ENCODE peak calls at places on chromosomes 4 and X, in seven cellular contexts. One of them, this sample, is unnamed.

GRCh38 chrX:154748712-154749339 is 2.1 kb downstream of the GAB3 start:
- DNase-seq in activated naive CD8-positive, alpha-beta T cell treated with anti-CD3 and anti-CD28 coated beads, Interleukin-2, amount 50 U/mL, for 24 hours: no peak
- DNase-seq in NCI-H345: peak
- DNase-seq in sigmoid colon: peak
- DNase-seq in AG09309: no peak
- DNase-seq in progenitor cell of endocrine pancreas: no peak
- DNase-seq in omental fat pad: no peak
- DNase-seq in this sample: no peak

GRCh38 chrX:63743596-63743995 is 41.4 kb downstream of the ARHGEF9 start:
- DNase-seq in activated naive CD8-positive, alpha-beta T cell treated with anti-CD3 and anti-CD28 coated beads, Interleukin-2, amount 50 U/mL, for 24 hours: no peak
- DNase-seq in NCI-H345: no peak
- DNase-seq in sigmoid colon: no peak
- DNase-seq in AG09309: no peak
- DNase-seq in progenitor cell of endocrine pancreas: no peak
- DNase-seq in omental fat pad: no peak
- DNase-seq in this sample: no peak

GRCh38 chr4:68162196-68162595 is 32.5 kb upstream of the TMPRSS11F start:
- DNase-seq in activated naive CD8-positive, alpha-beta T cell treated with anti-CD3 and anti-CD28 coated beads, Interleukin-2, amount 50 U/mL, for 24 hours: no peak
- DNase-seq in NCI-H345: no peak
- DNase-seq in sigmoid colon: no peak
- DNase-seq in AG09309: no peak
- DNase-seq in progenitor cell of endocrine pancreas: no peak
- DNase-seq in omental fat pad: no peak
- DNase-seq in this sample: no peak

GRCh38 chr4:155481150-155481549 is 104.4 kb upstream of the MAP9 start:
- DNase-seq in activated naive CD8-positive, alpha-beta T cell treated with anti-CD3 and anti-CD28 coated beads, Interleukin-2, amount 50 U/mL, for 24 hours: no peak
- DNase-seq in NCI-H345: no peak
- DNase-seq in sigmoid colon: no peak
- DNase-seq in AG09309: no peak
- DNase-seq in progenitor cell of endocrine pancreas: no peak
- DNase-seq in omental fat pad: no peak
- DNase-seq in this sample: no peak

GRCh38 chrX:40530471-40530870 is 50.3 kb upstream of the ATP6AP2 start:
- DNase-seq in activated naive CD8-positive, alpha-beta T cell treated with anti-CD3 and anti-CD28 coated beads, Interleukin-2, amount 50 U/mL, for 24 hours: no peak
- DNase-seq in NCI-H345: no peak
- DNase-seq in sigmoid colon: no peak
- DNase-seq in AG09309: no peak
- DNase-seq in progenitor cell of endocrine pancreas: no peak
- DNase-seq in omental fat pad: no peak
- DNase-seq in this sample: no peak

GRCh38 chr4:140102406-140102805 is 51.6 kb downstream of the MAML3 start:
- DNase-seq in activated naive CD8-positive, alpha-beta T cell treated with anti-CD3 and anti-CD28 coated beads, Interleukin-2, amount 50 U/mL, for 24 hours: no peak
- DNase-seq in NCI-H345: no peak
- DNase-seq in sigmoid colon: no peak
- DNase-seq in AG09309: no peak
- DNase-seq in progenitor cell of endocrine pancreas: no peak
- DNase-seq in omental fat pad: no peak
- DNase-seq in this sample: no peak

GRCh38 chrX:33178690-33179089 is 32.7 kb downstream of the DMD start:
- DNase-seq in activated naive CD8-positive, alpha-beta T cell treated with anti-CD3 and anti-CD28 coated beads, Interleukin-2, amount 50 U/mL, for 24 hours: no peak
- DNase-seq in NCI-H345: no peak
- DNase-seq in sigmoid colon: no peak
- DNase-seq in AG09309: no peak
- DNase-seq in progenitor cell of endocrine pancreas: no peak
- DNase-seq in omental fat pad: no peak
- DNase-seq in this sample: no peak

GRCh38 chr4:105992641-105993305 is 97.5 kb downstream of the NPNT start:
- DNase-seq in activated naive CD8-positive, alpha-beta T cell treated with anti-CD3 and anti-CD28 coated beads, Interleukin-2, amount 50 U/mL, for 24 hours: no peak
- DNase-seq in NCI-H345: no peak
- DNase-seq in sigmoid colon: no peak
- DNase-seq in AG09309: no peak
- DNase-seq in progenitor cell of endocrine pancreas: no peak
- DNase-seq in omental fat pad: no peak
- DNase-seq in this sample: no peak

GRCh38 chrX:54818221-54818620 is 10.7 kb downstream of the MAGED2 start:
- DNase-seq in activated naive CD8-positive, alpha-beta T cell treated with anti-CD3 and anti-CD28 coated beads, Interleukin-2, amount 50 U/mL, for 24 hours: no peak
- DNase-seq in NCI-H345: no peak
- DNase-seq in sigmoid colon: no peak
- DNase-seq in AG09309: no peak
- DNase-seq in progenitor cell of endocrine pancreas: no peak
- DNase-seq in omental fat pad: no peak
- DNase-seq in this sample: peak

GRCh38 chr4:23368081-23368697 is 521.7 kb downstream of the PPARGC1A start:
- DNase-seq in activated naive CD8-positive, alpha-beta T cell treated with anti-CD3 and anti-CD28 coated beads, Interleukin-2, amount 50 U/mL, for 24 hours: no peak
- DNase-seq in NCI-H345: peak
- DNase-seq in sigmoid colon: no peak
- DNase-seq in AG09309: no peak
- DNase-seq in progenitor cell of endocrine pancreas: no peak
- DNase-seq in omental fat pad: no peak
- DNase-seq in this sample: no peak

GRCh38 chrX:96843566-96843965 is 40.1 kb upstream of the RPA4 start:
- DNase-seq in activated naive CD8-positive, alpha-beta T cell treated with anti-CD3 and anti-CD28 coated beads, Interleukin-2, amount 50 U/mL, for 24 hours: no peak
- DNase-seq in NCI-H345: no peak
- DNase-seq in sigmoid colon: no peak
- DNase-seq in AG09309: no peak
- DNase-seq in progenitor cell of endocrine pancreas: no peak
- DNase-seq in omental fat pad: no peak
- DNase-seq in this sample: no peak

GRCh38 chrX:133638285-133638684 is 223.0 kb upstream of the GPC4 start:
- DNase-seq in activated naive CD8-positive, alpha-beta T cell treated with anti-CD3 and anti-CD28 coated beads, Interleukin-2, amount 50 U/mL, for 24 hours: no peak
- DNase-seq in NCI-H345: no peak
- DNase-seq in sigmoid colon: no peak
- DNase-seq in AG09309: no peak
- DNase-seq in progenitor cell of endocrine pancreas: no peak
- DNase-seq in omental fat pad: no peak
- DNase-seq in this sample: no peak

GRCh38 chrX:13029831-13030771 is 14.3 kb downstream of the FAM9C start:
- DNase-seq in activated naive CD8-positive, alpha-beta T cell treated with anti-CD3 and anti-CD28 coated beads, Interleukin-2, amount 50 U/mL, for 24 hours: no peak
- DNase-seq in NCI-H345: no peak
- DNase-seq in sigmoid colon: no peak
- DNase-seq in AG09309: no peak
- DNase-seq in progenitor cell of endocrine pancreas: no peak
- DNase-seq in omental fat pad: no peak
- DNase-seq in this sample: no peak

GRCh38 chrX:103480526-103480925 is 38.8 kb downstream of the RAB40A start:
- DNase-seq in activated naive CD8-positive, alpha-beta T cell treated with anti-CD3 and anti-CD28 coated beads, Interleukin-2, amount 50 U/mL, for 24 hours: no peak
- DNase-seq in NCI-H345: no peak
- DNase-seq in sigmoid colon: no peak
- DNase-seq in AG09309: no peak
- DNase-seq in progenitor cell of endocrine pancreas: no peak
- DNase-seq in omental fat pad: no peak
- DNase-seq in this sample: no peak

GRCh38 chr4:5079581-5079980 is 28.3 kb downstream of the STK32B start:
- DNase-seq in activated naive CD8-positive, alpha-beta T cell treated with anti-CD3 and anti-CD28 coated beads, Interleukin-2, amount 50 U/mL, for 24 hours: no peak
- DNase-seq in NCI-H345: peak
- DNase-seq in sigmoid colon: no peak
- DNase-seq in AG09309: no peak
- DNase-seq in progenitor cell of endocrine pancreas: no peak
- DNase-seq in omental fat pad: no peak
- DNase-seq in this sample: no peak

GRCh38 chrX:136450050-136450830 is 37.5 kb upstream of the BRS3 start:
- DNase-seq in activated naive CD8-positive, alpha-beta T cell treated with anti-CD3 and anti-CD28 coated beads, Interleukin-2, amount 50 U/mL, for 24 hours: no peak
- DNase-seq in NCI-H345: no peak
- DNase-seq in sigmoid colon: no peak
- DNase-seq in AG09309: no peak
- DNase-seq in progenitor cell of endocrine pancreas: no peak
- DNase-seq in omental fat pad: no peak
- DNase-seq in this sample: no peak

GRCh38 chr4:36624030-36624429 is 342.6 kb downstream of the DTHD1 start:
- DNase-seq in activated naive CD8-positive, alpha-beta T cell treated with anti-CD3 and anti-CD28 coated beads, Interleukin-2, amount 50 U/mL, for 24 hours: no peak
- DNase-seq in NCI-H345: no peak
- DNase-seq in sigmoid colon: no peak
- DNase-seq in AG09309: no peak
- DNase-seq in progenitor cell of endocrine pancreas: no peak
- DNase-seq in omental fat pad: no peak
- DNase-seq in this sample: no peak

GRCh38 chrX:17654116-17654515 is 83.2 kb upstream of the SCML1 start:
- DNase-seq in activated naive CD8-positive, alpha-beta T cell treated with anti-CD3 and anti-CD28 coated beads, Interleukin-2, amount 50 U/mL, for 24 hours: peak
- DNase-seq in NCI-H345: no peak
- DNase-seq in sigmoid colon: no peak
- DNase-seq in AG09309: no peak
- DNase-seq in progenitor cell of endocrine pancreas: no peak
- DNase-seq in omental fat pad: no peak
- DNase-seq in this sample: no peak

GRCh38 chrX:292900-293897 is 12.0 kb downstream of the PLCXD1 start:
- DNase-seq in activated naive CD8-positive, alpha-beta T cell treated with anti-CD3 and anti-CD28 coated beads, Interleukin-2, amount 50 U/mL, for 24 hours: no peak
- DNase-seq in NCI-H345: no peak
- DNase-seq in sigmoid colon: peak
- DNase-seq in AG09309: no peak
- DNase-seq in progenitor cell of endocrine pancreas: no peak
- DNase-seq in omental fat pad: no peak
- DNase-seq in this sample: no peak

GRCh38 chrX:52983526-52983925 is 25.2 kb upstream of the FAM156A start:
- DNase-seq in activated naive CD8-positive, alpha-beta T cell treated with anti-CD3 and anti-CD28 coated beads, Interleukin-2, amount 50 U/mL, for 24 hours: no peak
- DNase-seq in NCI-H345: no peak
- DNase-seq in sigmoid colon: peak
- DNase-seq in AG09309: no peak
- DNase-seq in progenitor cell of endocrine pancreas: no peak
- DNase-seq in omental fat pad: no peak
- DNase-seq in this sample: no peak

GRCh38 chr4:126766266-126766665 is 866.5 kb upstream of the INTU start:
- DNase-seq in activated naive CD8-positive, alpha-beta T cell treated with anti-CD3 and anti-CD28 coated beads, Interleukin-2, amount 50 U/mL, for 24 hours: no peak
- DNase-seq in NCI-H345: no peak
- DNase-seq in sigmoid colon: no peak
- DNase-seq in AG09309: no peak
- DNase-seq in progenitor cell of endocrine pancreas: no peak
- DNase-seq in omental fat pad: no peak
- DNase-seq in this sample: no peak

GRCh38 chrX:115372026-115372610 is 82.6 kb downstream of the LUZP4 start:
- DNase-seq in activated naive CD8-positive, alpha-beta T cell treated with anti-CD3 and anti-CD28 coated beads, Interleukin-2, amount 50 U/mL, for 24 hours: no peak
- DNase-seq in NCI-H345: no peak
- DNase-seq in sigmoid colon: no peak
- DNase-seq in AG09309: no peak
- DNase-seq in progenitor cell of endocrine pancreas: no peak
- DNase-seq in omental fat pad: no peak
- DNase-seq in this sample: no peak

GRCh38 chrX:19513383-19513782 is 1.9 kb downstream of the MAP3K15 start:
- DNase-seq in activated naive CD8-positive, alpha-beta T cell treated with anti-CD3 and anti-CD28 coated beads, Interleukin-2, amount 50 U/mL, for 24 hours: no peak
- DNase-seq in NCI-H345: peak
- DNase-seq in sigmoid colon: no peak
- DNase-seq in AG09309: no peak
- DNase-seq in progenitor cell of endocrine pancreas: no peak
- DNase-seq in omental fat pad: no peak
- DNase-seq in this sample: no peak

GRCh38 chrX:101478366-101478765 is 6.9 kb upstream of the ARMCX4 start:
- DNase-seq in activated naive CD8-positive, alpha-beta T cell treated with anti-CD3 and anti-CD28 coated beads, Interleukin-2, amount 50 U/mL, for 24 hours: no peak
- DNase-seq in NCI-H345: no peak
- DNase-seq in sigmoid colon: no peak
- DNase-seq in AG09309: no peak
- DNase-seq in progenitor cell of endocrine pancreas: no peak
- DNase-seq in omental fat pad: no peak
- DNase-seq in this sample: no peak

GRCh38 chrX:65637335-65637734 is 30.1 kb upstream of the MSN start:
- DNase-seq in activated naive CD8-positive, alpha-beta T cell treated with anti-CD3 and anti-CD28 coated beads, Interleukin-2, amount 50 U/mL, for 24 hours: no peak
- DNase-seq in NCI-H345: no peak
- DNase-seq in sigmoid colon: no peak
- DNase-seq in AG09309: no peak
- DNase-seq in progenitor cell of endocrine pancreas: no peak
- DNase-seq in omental fat pad: no peak
- DNase-seq in this sample: no peak

GRCh38 chr4:36026348-36026747 is 218.0 kb downstream of the ARAP2 start:
- DNase-seq in activated naive CD8-positive, alpha-beta T cell treated with anti-CD3 and anti-CD28 coated beads, Interleukin-2, amount 50 U/mL, for 24 hours: no peak
- DNase-seq in NCI-H345: no peak
- DNase-seq in sigmoid colon: no peak
- DNase-seq in AG09309: no peak
- DNase-seq in progenitor cell of endocrine pancreas: no peak
- DNase-seq in omental fat pad: no peak
- DNase-seq in this sample: no peak

GRCh38 chrX:148133099-148133725 is 152.1 kb downstream of the FMR1NB start:
- DNase-seq in activated naive CD8-positive, alpha-beta T cell treated with anti-CD3 and anti-CD28 coated beads, Interleukin-2, amount 50 U/mL, for 24 hours: no peak
- DNase-seq in NCI-H345: no peak
- DNase-seq in sigmoid colon: no peak
- DNase-seq in AG09309: no peak
- DNase-seq in progenitor cell of endocrine pancreas: no peak
- DNase-seq in omental fat pad: no peak
- DNase-seq in this sample: no peak

GRCh38 chr4:4374388-4375098 is 12.4 kb upstream of the NSG1 start:
- DNase-seq in activated naive CD8-positive, alpha-beta T cell treated with anti-CD3 and anti-CD28 coated beads, Interleukin-2, amount 50 U/mL, for 24 hours: no peak
- DNase-seq in NCI-H345: no peak
- DNase-seq in sigmoid colon: no peak
- DNase-seq in AG09309: no peak
- DNase-seq in progenitor cell of endocrine pancreas: no peak
- DNase-seq in omental fat pad: no peak
- DNase-seq in this sample: no peak

GRCh38 chrX:42276982-42277690 is 353.8 kb upstream of the CASK start:
- DNase-seq in activated naive CD8-positive, alpha-beta T cell treated with anti-CD3 and anti-CD28 coated beads, Interleukin-2, amount 50 U/mL, for 24 hours: no peak
- DNase-seq in NCI-H345: no peak
- DNase-seq in sigmoid colon: no peak
- DNase-seq in AG09309: no peak
- DNase-seq in progenitor cell of endocrine pancreas: no peak
- DNase-seq in omental fat pad: no peak
- DNase-seq in this sample: no peak